ENCODE peak calls at places on chromosomes 5 and 9, in four cellular contexts. F, J, S and V are unnamed samples.

GRCh38 chr5:179230061-179230461 is 115.2 kb downstream of the ADAMTS2 start:
- DNase-seq in F (no peak), J (no peak), S (no peak), V (peak; percentile 5)

GRCh38 chr9:87639949-87640348 is 86.0 kb upstream of the CTSL start:
- DNase-seq in S (no peak), J (no peak), F (no peak), V (no peak)

GRCh38 chr9:135797507-135798302 is 95.7 kb downstream of the KCNT1 start:
- DNase-seq in S (peak; percentile 68), F (no peak), J (peak; percentile 51), V (no peak)

GRCh38 chr5:57184322-57184721 is 10.5 kb downstream of the GPBP1 start:
- DNase-seq in F (no peak), J (no peak), S (no peak), V (no peak)

GRCh38 chr9:111815200-111816070 is 20.7 kb upstream of the SHOC1 start:
- DNase-seq in F (no peak), J (no peak), S (no peak), V (no peak)

GRCh38 chr9:123609844-123610243 is 253.8 kb downstream of the CRB2 start:
- DNase-seq in F (no peak), J (no peak), S (no peak), V (no peak)

GRCh38 chr9:126292736-126293521 is 33.7 kb upstream of the MVB12B start:
- DNase-seq in S (no peak), J (no peak), F (no peak), V (no peak)

GRCh38 chr5:78621269-78621871 is 27.2 kb downstream of the LHFPL2 start:
- DNase-seq in S (no peak), J (peak; percentile 55), F (no peak), V (no peak)

GRCh38 chr9:123957168-123957721 is 27.3 kb upstream of the DENND1A start:
- DNase-seq in F (no peak), S (no peak), J (no peak), V (no peak)

GRCh38 chr9:32783168-32783891 is at the start of gene TMEM215:
- DNase-seq in J (peak; percentile 0), S (no peak), F (no peak), V (no peak)

GRCh38 chr5:152532714-152533113 is 127.6 kb upstream of the NMUR2 start:
- DNase-seq in J (peak; percentile 74), F (no peak), S (no peak), V (no peak)

GRCh38 chr5:78511116-78511906 is 137.3 kb downstream of the LHFPL2 start:
- DNase-seq in F (no peak), J (no peak), S (no peak), V (no peak)

GRCh38 chr5:151495330-151495729 is 47.9 kb downstream of the SLC36A1 start:
- DNase-seq in S (no peak), J (no peak), F (peak; percentile 34), V (no peak)

GRCh38 chr9:19998153-19998552 is 209.3 kb upstream of the SLC24A2 start:
- DNase-seq in S (no peak), J (peak; percentile 52), F (no peak), V (no peak)

GRCh38 chr9:18605763-18606162 is 131.8 kb downstream of the ADAMTSL1 start:
- DNase-seq in J (peak; percentile 83), F (no peak), S (peak; percentile 23), V (no peak)

GRCh38 chr9:126028746-126029145 is 281.6 kb downstream of the PBX3 start:
- DNase-seq in J (no peak), S (no peak), F (no peak), V (no peak)

GRCh38 chr5:178108446-178108845 is 4.9 kb upstream of the N4BP3 start:
- DNase-seq in S (no peak), J (no peak), F (no peak), V (no peak)

GRCh38 chr5:96483878-96484277 is 50.8 kb upstream of the PCSK1 start:
- DNase-seq in S (no peak), F (no peak), J (peak; percentile 69), V (no peak)

GRCh38 chr5:38497946-38498345 is 58.5 kb downstream of the LIFR start:
- DNase-seq in F (no peak), J (peak; percentile 65), S (no peak), V (no peak)

GRCh38 chr5:77133061-77133758 is 46.1 kb upstream of the ZBED3 start:
- DNase-seq in F (peak; percentile 90), S (peak; percentile 30), J (peak; percentile 99), V (peak; percentile 31)

GRCh38 chr5:147450596-147450995 is 59.3 kb downstream of the DPYSL3 start:
- DNase-seq in F (no peak), S (no peak), J (no peak), V (no peak)

GRCh38 chr9:94771096-94771495 is 44.6 kb downstream of the AOPEP start:
- DNase-seq in F (no peak), J (no peak), S (no peak), V (no peak)

GRCh38 chr5:1448511-1449011 is 3.3 kb upstream of the SLC6A3 start:
- DNase-seq in J (no peak), F (no peak), S (no peak), V (no peak)

GRCh38 chr9:126329476-126330275 is 3.0 kb downstream of the MVB12B start:
- DNase-seq in F (no peak), J (no peak), S (no peak), V (no peak)

GRCh38 chr5:141841376-141841775 is 36.8 kb downstream of the PCDH1 start:
- DNase-seq in J (no peak), F (no peak), S (peak; percentile 51), V (no peak)

GRCh38 chr5:141839015-141839513 is 39.1 kb downstream of the PCDH1 start:
- DNase-seq in J (no peak), F (no peak), S (no peak), V (no peak)

GRCh38 chr5:141841781-141842180 is 36.4 kb downstream of the PCDH1 start:
- DNase-seq in F (no peak), J (no peak), S (no peak), V (no peak)

GRCh38 chr5:141840826-141841360 is 37.3 kb downstream of the PCDH1 start:
- DNase-seq in S (no peak), J (no peak), F (no peak), V (no peak)

DNA sequence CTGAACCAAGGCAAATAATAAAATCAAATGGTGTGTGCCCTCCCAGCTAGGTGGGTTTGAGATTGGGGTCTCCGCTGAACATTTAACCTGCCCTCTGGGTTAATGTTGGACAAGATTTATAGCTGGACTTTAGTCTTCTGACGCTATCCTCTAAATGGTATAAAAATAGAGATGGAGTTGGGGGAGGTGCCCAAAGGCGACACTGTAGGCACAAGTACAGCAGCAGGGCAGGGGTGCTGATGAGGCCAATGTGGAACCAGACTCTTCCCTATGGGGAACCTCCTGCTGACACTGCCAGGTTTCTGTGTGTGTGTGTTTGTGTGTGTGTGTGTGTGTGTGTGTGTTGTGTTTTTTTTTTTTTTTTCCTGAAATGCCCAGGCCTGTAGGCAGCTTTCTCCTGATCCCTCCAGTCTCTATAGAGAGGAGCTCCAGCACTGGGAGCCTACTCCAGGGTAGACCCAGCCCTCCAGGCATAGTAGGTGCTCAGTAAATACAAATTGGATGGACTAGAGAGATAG is 37.9 kb downstream of the PCDH1 start:
- DNase-seq in F (no peak), J (no peak), S (no peak), V (no peak)
- H3K4me3 ChIP-seq in F (no peak overlapping the region), J (no peak overlapping the region), S (no peak overlapping the region), V (no peak overlapping the region)

GRCh38 chr9:130232899-130233586 is 32.5 kb upstream of the HMCN2 start:
- DNase-seq in S (no peak), F (no peak), J (no peak), V (no peak)

GRCh38 chr9:130236436-130236985 is 29.0 kb upstream of the HMCN2 start:
- DNase-seq in J (no peak), F (no peak), S (no peak), V (no peak)

GRCh38 chr9:130235558-130236435 is 29.8 kb upstream of the HMCN2 start:
- DNase-seq in J (peak; percentile 66), F (peak; percentile 13), S (peak; percentile 65), V (peak; percentile 81)

GRCh38 chr9:130233587-130233945 is 32.0 kb upstream of the HMCN2 start:
- DNase-seq in J (no peak), S (no peak), F (no peak), V (no peak)

DNA sequence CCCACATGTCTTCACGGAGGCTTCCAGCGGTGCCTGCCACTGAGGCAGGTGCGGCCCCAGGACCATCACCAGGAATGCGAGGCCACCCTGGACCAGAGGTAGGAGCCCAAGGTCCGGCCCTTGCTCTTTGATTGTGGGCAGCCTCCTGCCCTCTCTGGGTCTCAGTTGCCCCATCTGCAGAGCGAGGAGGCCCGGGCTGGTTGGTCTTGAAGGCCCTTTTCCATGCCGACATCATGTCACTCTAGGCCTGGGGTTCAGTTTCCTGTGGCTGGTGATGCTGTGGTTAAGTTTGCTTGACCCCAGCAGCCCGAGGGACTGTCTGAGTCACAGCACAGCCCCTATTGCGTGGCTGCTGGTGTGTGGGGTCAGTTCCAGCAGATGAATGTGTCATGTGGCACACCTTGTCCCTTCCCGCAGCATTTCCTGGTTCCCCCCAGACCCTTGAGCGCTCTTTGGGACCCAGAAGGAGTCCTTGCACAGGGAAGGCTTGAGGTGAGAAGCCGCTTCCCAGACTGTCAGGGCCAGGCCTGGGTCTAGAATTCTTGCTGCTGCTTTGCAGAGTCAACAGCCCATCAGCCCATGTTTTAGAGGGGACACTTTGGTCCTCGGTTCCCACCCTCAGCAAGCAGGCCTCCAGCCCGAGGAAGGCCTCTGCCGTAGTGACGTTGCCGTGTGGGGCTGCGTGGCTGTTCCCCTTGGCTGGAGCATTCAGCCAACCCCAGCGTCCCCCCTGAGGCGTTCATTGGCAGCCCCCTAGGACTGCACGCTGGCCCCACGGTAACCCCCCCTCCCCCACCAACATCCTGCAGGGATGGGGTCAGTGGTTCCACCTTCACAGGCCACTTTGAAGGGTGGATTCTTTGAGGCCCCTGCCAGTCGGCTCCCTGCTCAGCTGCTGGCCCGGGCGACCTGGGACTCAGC is 31.0 kb upstream of the HMCN2 start:
- DNase-seq in S (no peak), F (no peak), J (peak; percentile 55), V (no peak)
- H3K4me3 ChIP-seq in S (no peak overlapping the region), F (no peak overlapping the region), J (no peak overlapping the region), V (no peak overlapping the region)

DNA sequence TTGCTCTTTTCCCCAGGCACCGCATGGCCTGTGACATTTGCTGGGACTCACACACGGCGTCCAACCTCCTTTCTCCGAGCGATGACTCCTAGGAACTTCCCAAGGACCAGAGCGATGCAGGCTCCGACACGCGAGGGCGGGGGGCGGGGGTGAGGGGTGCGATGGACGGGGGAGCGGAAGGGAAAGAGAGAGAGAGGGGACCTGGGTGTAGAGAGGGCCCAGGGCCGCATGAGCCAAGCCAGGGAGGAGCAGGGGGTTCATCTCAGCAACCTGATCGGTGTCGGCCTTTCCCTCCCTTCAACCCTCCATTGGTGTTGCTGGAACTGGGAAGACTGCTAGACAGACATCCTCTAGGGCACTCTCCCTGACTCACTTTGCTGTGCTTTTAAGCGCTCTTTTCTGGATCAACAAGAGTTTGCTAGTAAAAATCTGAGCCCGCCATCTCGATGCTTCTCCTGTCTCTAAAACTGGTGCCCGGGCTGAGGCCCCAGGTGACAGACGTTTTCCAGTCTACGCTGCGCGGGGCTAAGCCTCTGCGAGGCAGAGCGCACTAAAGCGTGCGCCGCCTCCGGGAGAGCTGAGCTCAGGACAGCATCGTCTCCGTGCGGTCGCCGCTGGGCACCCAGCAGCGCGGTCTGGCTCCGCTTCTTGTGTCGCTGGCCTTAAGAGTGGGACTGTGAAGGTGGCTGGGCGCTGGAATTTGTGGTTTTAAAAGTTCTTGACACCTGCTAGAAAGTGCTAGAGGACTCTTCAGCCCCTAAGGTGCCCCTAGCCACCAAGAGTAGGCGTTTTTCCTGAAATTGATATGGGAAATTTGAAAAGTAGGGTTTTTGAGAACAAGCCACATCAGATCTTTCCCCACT is 1.0 kb upstream of the TSLP start:
- DNase-seq in S (peak; percentile 29), J (peak; percentile 36), F (no peak), V (peak; percentile 47)
- H3K4me3 ChIP-seq in S (peak overlapping the region; percentile 41), J (peak overlapping the region; percentile 51), F (no peak overlapping the region), V (peak overlapping the region; percentile 26)

GRCh38 chr5:172887735-172888134 is 53.7 kb downstream of the ERGIC1 start:
- DNase-seq in F (peak; percentile 55), J (peak; percentile 98), S (no peak), V (no peak)
- H3K4me3 ChIP-seq in F (no peak overlapping the region), J (no peak overlapping the region), S (peak overlapping the region; percentile 0), V (peak overlapping the region; percentile 28)